ENCODE peak calls at places on chromosomes 2 and 18, in four cellular contexts. H, Z, L and G are unnamed samples.

GRCh38 chr18:6743988-6744387 is 14.5 kb downstream of the ARHGAP28 start:
- DNase-seq in L (no peak), H (no peak), Z (no peak), G (no peak)

GRCh38 chr2:84231474-84231873 is 227.6 kb downstream of the SUCLG1 start:
- DNase-seq in Z (no peak), H (no peak), L (no peak), G (no peak)

GRCh38 chr2:126981476-126981875 is 82.8 kb downstream of the TEX51 start:
- DNase-seq in H (no peak), Z (no peak), L (no peak), G (no peak)

GRCh38 chr2:238294046-238294392 is 5.6 kb upstream of the PER2 start:
- DNase-seq in L (no peak), Z (no peak), H (no peak), G (no peak)

GRCh38 chr2:238114331-238114841 is 14.2 kb downstream of the ESPNL start:
- DNase-seq in L (no peak), H (no peak), Z (no peak), G (no peak)

GRCh38 chr18:26488417-26489009 is 59.8 kb downstream of the KCTD1 start:
- DNase-seq in H (no peak), L (no peak), Z (no peak), G (no peak)

GRCh38 chr2:100294162-100294497 is 28.2 kb downstream of the LONRF2 start:
- DNase-seq in L (no peak), H (no peak), Z (no peak), G (no peak)

GRCh38 chr2:147051248-147051647 is 793.6 kb upstream of the ACVR2A start:
- DNase-seq in Z (no peak), H (no peak), L (no peak), G (no peak)

GRCh38 chr18:40962784-40963183 is 992.2 kb upstream of the PIK3C3 start:
- DNase-seq in H (no peak), L (no peak), Z (no peak), G (no peak)

GRCh38 chr2:188495990-188496431 is 204.3 kb downstream of the GULP1 start:
- DNase-seq in L (no peak), Z (no peak), H (no peak), G (no peak)

GRCh38 chr2:238713234-238713832 is 134.6 kb upstream of the TWIST2 start:
- DNase-seq in H (no peak), L (no peak), Z (no peak), G (no peak)

GRCh38 chr18:49016648-49017539 is 66.1 kb upstream of the SMAD7 start:
- DNase-seq in H (no peak), L (no peak), Z (no peak), G (no peak)

GRCh38 chr18:75277629-75277966 is 67.0 kb downstream of the TSHZ1 start:
- DNase-seq in H (no peak), Z (no peak), L (no peak), G (no peak)

GRCh38 chr2:45944075-45944474 is 292.6 kb downstream of the PRKCE start:
- DNase-seq in H (no peak), Z (no peak), L (no peak), G (no peak)

GRCh38 chr2:157055660-157056199 is 201.8 kb upstream of the GALNT5 start:
- DNase-seq in Z (peak), L (no peak), H (no peak), G (peak)

GRCh38 chr18:58661423-58661822 is 9.8 kb upstream of the MALT1 start:
- DNase-seq in L (no peak), H (no peak), Z (peak), G (no peak)

GRCh38 chr2:241239552-241240202 is 51.2 kb downstream of the ANO7 start:
- DNase-seq in Z (no peak), L (no peak), H (no peak), G (no peak)

GRCh38 chr2:6926071-6926732 is 9.0 kb downstream of the RNF144A start:
- DNase-seq in Z (no peak), H (no peak), L (no peak), G (no peak)

GRCh38 chr18:66136039-66136438 is 385.2 kb downstream of the CDH7 start:
- DNase-seq in L (no peak), H (no peak), Z (no peak), G (no peak)

GRCh38 chr2:118686364-118686763 is 161.1 kb downstream of the EN1 start:
- DNase-seq in Z (no peak), L (no peak), H (no peak), G (no peak)

GRCh38 chr18:6666286-6666685 is 63.2 kb upstream of the ARHGAP28 start:
- DNase-seq in L (no peak), Z (no peak), H (no peak), G (no peak)

GRCh38 chr2:237154050-237154638 is 68.5 kb downstream of the COPS8 start:
- DNase-seq in L (peak), H (peak), Z (peak), G (peak)

GRCh38 chr2:71930073-71930681 is 217.5 kb downstream of the CYP26B1 start:
- DNase-seq in Z (no peak), H (no peak), L (no peak), G (no peak)

GRCh38 chr18:40630496-40630895 is 1324.5 kb upstream of the PIK3C3 start:
- DNase-seq in Z (no peak), H (no peak), L (no peak), G (no peak)

GRCh38 chr2:199811360-199811759 is 39.6 kb downstream of the FTCDNL1 start:
- DNase-seq in L (no peak), Z (no peak), H (no peak), G (no peak)

GRCh38 chr2:213934560-213934959 is 476.3 kb upstream of the VWC2L start:
- DNase-seq in Z (peak), L (no peak), H (no peak), G (peak)

GRCh38 chr2:107469437-107469995 is 357.2 kb upstream of the RGPD4 start:
- DNase-seq in H (no peak), L (no peak), Z (no peak), G (no peak)

GRCh38 chr18:5941869-5942268 is 46.5 kb upstream of the TMEM200C start:
- DNase-seq in Z (no peak), H (no peak), L (no peak), G (no peak)

GRCh38 chr2:215505044-215505786 is 69.3 kb upstream of the FN1 start:
- DNase-seq in Z (no peak), H (no peak), L (no peak), G (peak)

GRCh38 chr2:210445116-210445707 is 31.3 kb downstream of the LANCL1 start:
- DNase-seq in Z (peak), H (no peak), L (no peak), G (peak)

GRCh38 chr2:86768189-86768949 is 22.3 kb downstream of the CD8A start:
- DNase-seq in H (no peak), L (no peak), Z (no peak), G (no peak)

GRCh38 chr2:193943406-193943960 is 1713.5 kb upstream of the SLC39A10 start:
- DNase-seq in L (no peak), H (no peak), Z (no peak), G (no peak)

GRCh38 chr2:73494031-73494430 is 108.4 kb downstream of the ALMS1 start:
- DNase-seq in L (no peak), H (no peak), Z (no peak), G (no peak)

GRCh38 chr2:186827426-186827825 is 21.5 kb downstream of the ZSWIM2 start:
- DNase-seq in H (no peak), L (no peak), Z (no peak), G (no peak)